ENCODE peak calls at places on chromosomes 7 and 10, in nine cellular contexts. Y, I, D, P, V, B, C, U and K are unnamed samples.

GRCh38 chr7:7795736-7796135 is 77.3 kb upstream of the RPA3 start:
- DNase-seq in Y (no peak), I (peak; percentile 31), D (peak; percentile 94), P (no peak), V (peak; percentile 32), B (no peak), C (peak; percentile 16), U (no peak), K (peak; percentile 85)

GRCh38 chr7:140541513-140542192 is 62.3 kb upstream of the MKRN1 start:
- DNase-seq in Y (no peak), I (peak; percentile 88), D (peak; percentile 87), P (peak; percentile 61), V (peak; percentile 95), B (peak; percentile 69), C (peak; percentile 78), U (no peak), K (peak; percentile 74)

GRCh38 chr7:149717481-149717880 is 55.9 kb downstream of the ZNF467 start:
- DNase-seq in Y (peak; percentile 3), I (no peak), D (no peak), P (no peak), V (no peak), B (no peak), C (no peak), U (no peak), K (no peak)

GRCh38 chr10:114322344-114322743 is 82.0 kb downstream of the AFAP1L2 start:
- DNase-seq in Y (no peak), I (no peak), D (no peak), P (peak; percentile 70), V (peak; percentile 60), B (no peak), C (no peak), U (no peak), K (no peak)

GRCh38 chr10:99435986-99436633 is 5.7 kb upstream of the GOT1 start:
- DNase-seq in Y (no peak), I (peak; percentile 58), D (peak; percentile 72), P (peak; percentile 36), V (peak; percentile 69), B (no peak), C (peak; percentile 31), U (peak; percentile 13), K (peak; percentile 70)

GRCh38 chr7:69722836-69723235 is 124.6 kb downstream of the AUTS2 start:
- DNase-seq in Y (no peak), I (peak; percentile 11), D (no peak), P (no peak), V (no peak), B (no peak), C (no peak), U (no peak), K (peak; percentile 4)

GRCh38 chr10:132427071-132427771 is 30.2 kb downstream of the PWWP2B start:
- DNase-seq in Y (no peak), I (no peak), D (no peak), P (no peak), V (no peak), B (no peak), C (no peak), U (no peak), K (no peak)

GRCh38 chr10:22554481-22555182 is 159.7 kb downstream of the PIP4K2A start:
- DNase-seq in Y (no peak), I (peak; percentile 76), D (no peak), P (peak; percentile 57), V (peak; percentile 86), B (peak; percentile 41), C (peak; percentile 81), U (no peak), K (peak; percentile 70)

GRCh38 chr10:5361966-5362365 is 2.8 kb upstream of the UCN3 start:
- DNase-seq in Y (no peak), I (no peak), D (no peak), P (no peak), V (no peak), B (no peak), C (no peak), U (no peak), K (no peak)

GRCh38 chr10:26440091-26440445 is 1.9 kb downstream of the APBB1IP start:
- DNase-seq in Y (no peak), I (no peak), D (no peak), P (no peak), V (no peak), B (no peak), C (no peak), U (no peak), K (no peak)

GRCh38 chr7:127974611-127975010 is 56.6 kb downstream of the LRRC4 start:
- DNase-seq in Y (no peak), I (no peak), D (no peak), P (no peak), V (no peak), B (no peak), C (no peak), U (no peak), K (no peak)

GRCh38 chr10:131998050-131998844 is 16.5 kb upstream of the BNIP3 start:
- DNase-seq in Y (no peak), I (no peak), D (no peak), P (no peak), V (no peak), B (no peak), C (no peak), U (no peak), K (no peak)

GRCh38 chr7:90483236-90483635 is 13.8 kb downstream of the PTTG1IP2 start:
- DNase-seq in Y (no peak), I (no peak), D (peak; percentile 10), P (no peak), V (no peak), B (no peak), C (no peak), U (no peak), K (no peak)

GRCh38 chr10:68406111-68406814 is 814 bp downstream of the RUFY2 start:
- DNase-seq in Y (peak; percentile 27), I (peak; percentile 87), D (peak; percentile 73), P (peak; percentile 84), V (peak; percentile 73), B (peak; percentile 65), C (peak; percentile 32), U (peak; percentile 77), K (peak; percentile 79)

GRCh38 chr7:37320840-37321468 is 127.7 kb downstream of the ELMO1 start:
- DNase-seq in Y (no peak), I (no peak), D (no peak), P (no peak), V (peak; percentile 6), B (no peak), C (no peak), U (no peak), K (no peak)

GRCh38 chr7:41051525-41051924 is 651.4 kb downstream of the INHBA start:
- DNase-seq in Y (no peak), I (no peak), D (no peak), P (no peak), V (no peak), B (no peak), C (peak; percentile 20), U (no peak), K (peak; percentile 26)

GRCh38 chr7:149220534-149220933 is 18.9 kb upstream of the ZNF212 start:
- DNase-seq in Y (no peak), I (peak; percentile 76), D (peak; percentile 53), P (peak; percentile 51), V (peak; percentile 56), B (no peak), C (no peak), U (no peak), K (peak; percentile 51)

GRCh38 chr10:24759706-24760105 is 36.0 kb upstream of the ARHGAP21 start:
- DNase-seq in Y (no peak), I (no peak), D (no peak), P (no peak), V (no peak), B (no peak), C (no peak), U (no peak), K (no peak)

GRCh38 chr7:94567396-94567795 is 57.8 kb downstream of the CASD1 start:
- DNase-seq in Y (no peak), I (no peak), D (no peak), P (no peak), V (no peak), B (no peak), C (no peak), U (no peak), K (no peak)
- TF ChIP-seq CTCF in Y (no peak), I (no peak), D (no peak), P (no peak), V (no peak), B (no peak), C (no peak), U (no peak), K (no peak)

GRCh38 chr7:94392391-94392782 is 2.3 kb upstream of the COL1A2 start:
- DNase-seq in Y (no peak), I (peak; percentile 18), D (no peak), P (no peak), V (no peak), B (no peak), C (no peak), U (no peak), K (peak; percentile 46)
- H3K4me3 ChIP-seq in Y (no peak overlapping the region), I (peak overlapping the region; percentile 35), D (no peak overlapping the region), P (no peak overlapping the region), V (no peak overlapping the region), B (no peak overlapping the region), C (no peak overlapping the region), U (no peak overlapping the region), K (no peak overlapping the region)

GRCh38 chr7:110095372-110096052 is 995.4 kb upstream of the LRRN3 start:
- DNase-seq in Y (no peak), I (no peak), D (no peak), P (peak; percentile 66), V (no peak), B (no peak), C (no peak), U (no peak), K (peak; percentile 2)

GRCh38 chr7:110084177-110084807 is 1006.6 kb upstream of the LRRN3 start:
- DNase-seq in Y (no peak), I (no peak), D (no peak), P (no peak), V (no peak), B (no peak), C (no peak), U (no peak), K (peak; percentile 3)

DNA sequence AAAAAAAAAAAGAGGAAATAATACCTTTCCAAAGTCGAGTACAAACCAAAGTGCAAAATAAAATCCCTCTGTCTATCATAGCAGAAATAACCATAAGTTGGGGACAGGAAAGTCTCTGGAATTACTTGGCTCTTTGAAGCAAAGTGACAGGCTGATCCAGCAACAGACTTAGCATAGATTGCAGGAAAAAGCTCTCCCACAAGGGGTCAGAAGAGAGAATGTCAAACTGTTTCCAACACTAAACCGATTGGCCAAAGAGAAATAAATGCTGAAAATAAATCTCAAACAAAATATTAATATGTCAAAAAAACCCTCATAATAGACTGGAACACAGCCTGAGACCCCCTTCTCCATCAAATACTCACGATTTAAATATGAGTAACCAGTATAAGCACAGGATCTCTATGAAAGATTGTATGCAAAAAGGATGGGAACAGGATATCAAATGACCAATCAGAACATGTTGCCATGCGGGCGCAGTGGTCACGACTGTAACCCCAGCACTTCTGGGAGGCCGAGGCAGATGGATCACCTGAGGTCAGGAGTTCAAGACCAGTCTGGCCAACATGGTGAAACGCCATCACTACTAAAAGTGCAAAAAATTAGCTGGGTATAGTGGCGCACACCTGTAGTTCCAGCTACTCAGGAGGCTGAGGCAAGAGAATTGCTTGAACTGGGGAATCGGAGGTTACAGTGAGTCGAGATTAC is 1000.7 kb upstream of the LRRN3 start:
- DNase-seq in Y (no peak), I (no peak), D (peak; percentile 64), P (no peak), V (peak; percentile 14), B (no peak), C (peak; percentile 12), U (no peak), K (peak; percentile 4)
- TF ChIP-seq CTCF in Y (no peak), I (peak; percentile 30), D (peak; percentile 60), P (peak; percentile 61), V (peak; percentile 60), B (peak; percentile 21), C (peak; percentile 56), U (peak; percentile 52), K (peak; percentile 38)

GRCh38 chr10:71622656-71623055 is 96.9 kb downstream of the C10orf105 start:
- DNase-seq in Y (no peak), I (no peak), D (no peak), P (no peak), V (no peak), B (no peak), C (no peak), U (no peak), K (no peak)
- H3K4me3 ChIP-seq in Y (no peak overlapping the region), I (no peak overlapping the region), D (peak overlapping the region; percentile 43), P (no peak overlapping the region), V (no peak overlapping the region), B (no peak overlapping the region), C (no peak overlapping the region), U (no peak overlapping the region), K (no peak overlapping the region)